ENCODE peak calls at places on chromosomes 13 and 19, in five cellular contexts. O is esophagus muscularis mucosa, E is transverse colon, Y is prostate gland, J is stomach. K is an unnamed sample. For H3K9me3, the result is how much of the 10 kb centered on the place peaks cover.

GRCh38 chr19:51586103-51586728 is 15.1 kb downstream of the ZNF175 start:
- DNase-seq in O (no peak), E (no peak), Y (no peak), J (no peak), K (no peak)

GRCh38 chr13:107459430-107459829 is 755.9 kb downstream of the LIG4 start:
- DNase-seq in O (no peak), E (no peak), Y (no peak), J (no peak), K (no peak)

GRCh38 chr19:46786236-46787039 is 2.0 kb downstream of the SLC1A5 start:
- DNase-seq in O (peak), E (peak), Y (peak), J (peak), K (peak)

GRCh38 chr19:5571777-5572176 is 4.0 kb upstream of the TINCR start:
- DNase-seq in O (no peak), E (no peak), Y (no peak), J (no peak), K (no peak)

GRCh38 chr19:8491574-8491973 is 10.9 kb downstream of the PRAM1 start:
- DNase-seq in O (no peak), E (no peak), Y (no peak), J (no peak), K (no peak)

GRCh38 chr13:110433014-110433413 is 125.9 kb downstream of the COL4A2 start:
- DNase-seq in O (no peak), E (no peak), Y (no peak), J (no peak), K (peak)

GRCh38 chr13:99605417-99606321 is 104.4 kb downstream of the TM9SF2 start:
- DNase-seq in O (no peak), E (peak), Y (peak), J (peak), K (peak)

GRCh38 chr13:27500806-27501534 is 50.6 kb upstream of the MTIF3 start:
- DNase-seq in O (no peak), E (no peak), Y (no peak), J (no peak), K (no peak)

GRCh38 chr13:21611385-21611784 is 7.4 kb upstream of the MICU2 start:
- DNase-seq in O (no peak), E (no peak), Y (no peak), J (no peak), K (no peak)

GRCh38 chr19:49210108-49210900 is 52.7 kb downstream of the TRPM4 start:
- DNase-seq in O (no peak), E (peak), Y (no peak), J (no peak), K (peak)

GRCh38 chr19:56308792-56309191 is 5.8 kb downstream of the ZSCAN5A start:
- DNase-seq in O (no peak), E (no peak), Y (no peak), J (no peak), K (no peak)

GRCh38 chr19:40524133-40524549 is 52.5 kb upstream of the SHKBP1 start:
- DNase-seq in O (no peak), E (no peak), Y (no peak), J (no peak), K (no peak)

GRCh38 chr19:51627491-51628138 is 2.6 kb downstream of the SIGLEC5 start:
- DNase-seq in O (no peak), E (no peak), Y (no peak), J (no peak), K (peak)

DNA sequence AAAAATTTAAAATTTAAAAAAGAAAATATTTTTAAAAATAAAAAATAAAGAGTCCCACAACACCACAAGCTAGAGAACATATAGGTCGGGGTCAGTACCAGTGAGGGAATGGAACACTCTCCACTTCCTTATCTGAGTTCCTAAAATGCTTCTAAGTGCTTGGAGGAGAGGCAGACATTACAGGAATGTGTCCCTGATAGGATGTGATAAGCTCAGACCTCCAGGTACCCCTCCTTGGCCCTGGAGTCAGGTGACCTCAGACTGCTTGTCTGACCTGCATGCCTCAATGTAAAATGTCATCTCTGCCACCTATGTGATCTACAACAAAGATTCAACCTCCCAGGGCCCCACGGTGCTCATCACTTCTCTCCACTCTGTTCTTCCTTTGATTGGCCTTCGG is 2.8 kb downstream of the ZNF814 start:
- DNase-seq in O (no peak), E (no peak), Y (no peak), J (no peak), K (no peak)
- TF ChIP-seq POLR2AphosphoS5 in O (no peak), E (no peak), Y (no peak), J (no peak), K (no peak)

DNA sequence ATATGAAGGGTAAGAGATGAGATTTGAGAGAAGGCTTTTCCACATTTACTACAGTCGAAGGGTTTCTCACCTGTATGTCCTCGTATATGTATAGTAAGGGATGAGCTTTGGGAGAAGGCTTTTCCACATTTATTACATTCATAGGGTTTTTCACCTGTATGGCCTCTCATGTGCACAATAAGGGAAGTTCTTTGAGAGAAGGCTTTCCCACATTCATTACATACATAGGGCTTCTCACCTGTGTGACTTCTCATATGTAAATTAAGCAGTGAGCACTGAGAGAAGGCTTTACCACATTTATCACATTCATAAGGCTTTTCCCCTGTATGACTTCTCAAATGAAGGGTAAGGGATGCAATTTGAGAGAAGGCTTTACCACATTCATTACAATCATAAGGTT is 41.8 kb downstream of the ZNF527 start:
- DNase-seq in O (no peak), E (no peak), Y (no peak), J (no peak), K (no peak)
- H3K4me3 ChIP-seq in O (no peak), E (no peak), Y (no peak), J (no peak), K (no peak)

GRCh38 chr19:6906559-6906958 is 19.2 kb downstream of the ADGRE1 start:
- DNase-seq in O (no peak), E (no peak), Y (no peak), J (no peak), K (no peak)

GRCh38 chr19:6916952-6917351 is 29.6 kb downstream of the ADGRE1 start:
- DNase-seq in O (no peak), E (no peak), Y (no peak), J (no peak), K (no peak)

GRCh38 chr19:6914321-6914720 is 26.9 kb downstream of the ADGRE1 start:
- DNase-seq in O (no peak), E (no peak), Y (no peak), J (no peak), K (no peak)

GRCh38 chr19:6911523-6911922 is 24.1 kb downstream of the ADGRE1 start:
- DNase-seq in O (no peak), E (no peak), Y (no peak), J (no peak), K (no peak)
- H3K9me3 ChIP-seq in O (under half), E (under half), Y (under half), J (under half), K (under half)

DNA sequence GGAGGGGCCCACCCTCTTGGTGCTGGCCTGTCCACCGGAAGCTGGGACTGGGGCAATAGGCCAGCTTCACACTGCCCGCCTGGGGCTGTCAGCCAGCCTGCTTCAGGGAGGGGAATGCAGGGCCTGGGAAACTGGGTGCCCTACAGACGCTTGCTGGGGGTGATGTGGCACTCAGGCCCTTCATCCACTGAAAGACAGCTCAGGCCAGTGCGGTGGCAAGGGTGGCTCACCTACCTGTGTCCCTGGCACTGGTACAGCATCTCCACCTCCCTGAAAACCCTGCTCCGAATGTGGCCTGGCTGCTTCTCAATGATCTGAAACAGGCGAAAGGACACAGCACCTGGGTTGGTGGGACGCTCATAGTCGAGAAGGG is 7.8 kb downstream of the MKNK2 start:
- DNase-seq in O (no peak), E (no peak), Y (no peak), J (no peak), K (peak)
- TF ChIP-seq POLR2AphosphoS5 in O (no peak), E (no peak), Y (no peak), J (no peak), K (no peak)

GRCh38 chr13:48415516-48415915 is 2.6 kb upstream of the LPAR6 start:
- DNase-seq in O (no peak), E (no peak), Y (no peak), J (no peak), K (no peak)

GRCh38 chr13:48412100-48412556 is 785 bp downstream of the LPAR6 start:
- DNase-seq in O (no peak), E (no peak), Y (no peak), J (no peak), K (no peak)

GRCh38 chr13:48411281-48412099 is 1.4 kb downstream of the LPAR6 start:
- DNase-seq in O (no peak), E (no peak), Y (no peak), J (no peak), K (no peak)

GRCh38 chr13:48414501-48414900 is 1.6 kb upstream of the LPAR6 start:
- DNase-seq in O (no peak), E (no peak), Y (no peak), J (no peak), K (no peak)

GRCh38 chr13:48412881-48413351 is at the start of gene LPAR6:
- DNase-seq in O (no peak), E (no peak), Y (peak), J (no peak), K (no peak)
- H3K4me3 ChIP-seq in O (peak), E (peak), Y (peak), J (peak), K (peak)

GRCh38 chr19:44260343-44260681 is 626 bp downstream of the ZNF233 start:
- DNase-seq in O (no peak), E (peak), Y (no peak), J (no peak), K (no peak)
- H3K9me3 ChIP-seq in O (half or more), E (under half), Y (under half), J (half or more), K (half or more)

DNA sequence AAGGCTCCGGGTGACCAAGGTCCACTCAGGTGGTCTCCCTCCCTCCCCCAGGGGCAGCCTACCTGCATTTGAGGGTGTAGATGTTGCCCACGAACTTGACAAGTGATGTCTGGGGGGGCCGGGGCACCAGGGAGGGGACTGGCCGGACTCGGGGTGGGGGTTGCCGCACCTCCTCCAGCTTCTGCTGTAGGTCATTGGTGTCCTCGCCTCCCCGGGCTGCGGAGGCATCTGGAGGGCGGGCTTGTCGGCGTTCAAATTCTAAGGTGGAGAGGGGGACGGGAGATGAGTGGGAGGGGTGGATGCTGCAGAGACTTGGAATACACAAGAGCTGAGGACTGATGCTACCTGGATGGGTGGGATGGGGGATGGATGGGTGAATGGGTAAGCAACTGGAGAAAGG is 5.3 kb upstream of the AKAP8L start:
- DNase-seq in O (no peak), E (no peak), Y (no peak), J (no peak), K (no peak)
- TF ChIP-seq POLR2AphosphoS5 in O (no peak), E (no peak), Y (no peak), J (no peak), K (no peak)

GRCh38 chr13:29679357-29680050 is 84.0 kb upstream of the SLC7A1 start:
- DNase-seq in O (no peak), E (peak), Y (no peak), J (peak), K (no peak)

GRCh38 chr13:29676535-29676934 is 81.0 kb upstream of the SLC7A1 start:
- DNase-seq in O (no peak), E (no peak), Y (no peak), J (no peak), K (no peak)

GRCh38 chr13:29674532-29674931 is 79.0 kb upstream of the SLC7A1 start:
- DNase-seq in O (no peak), E (no peak), Y (no peak), J (no peak), K (no peak)

GRCh38 chr13:29677627-29678026 is 82.1 kb upstream of the SLC7A1 start:
- DNase-seq in O (no peak), E (no peak), Y (no peak), J (no peak), K (no peak)

GRCh38 chr13:29676941-29677452 is 81.5 kb upstream of the SLC7A1 start:
- DNase-seq in O (no peak), E (peak), Y (peak), J (no peak), K (peak)
- H3K4me3 ChIP-seq in O (no peak), E (no peak), Y (no peak), J (no peak), K (no peak)